ENCODE peak calls at places on chromosomes 13 and 19, in nine cellular contexts. B is thoracic aorta; Q is ascending aorta; K is mesenchymal stem cell; J is Panc1; C is heart right ventricle; S is CD8-positive, alpha-beta memory T cell; W is transverse colon; R is GM23338. L is an unnamed sample. For H3K4me1, the result is how much of the 10 kb centered on the place peaks cover.

GRCh38 chr13:41568143-41568989 is 111.0 kb downstream of the RGCC start:
- DNase-seq in B (no peak), Q (no peak), K (no peak), J (no peak), C (no peak), S (no peak), W (no peak), R (peak), L (no peak)

GRCh38 chr19:35040826-35041547 is 534 bp upstream of the HPN start:
- DNase-seq in B (peak), Q (peak), K (peak), J (no peak), C (peak), S (no peak), W (peak), R (peak), L (no peak)

GRCh38 chr19:15108145-15108844 is 1.1 kb downstream of the SYDE1 start:
- DNase-seq in B (no peak), Q (no peak), K (peak), J (no peak), C (no peak), S (no peak), W (no peak), R (peak), L (no peak)

GRCh38 chr19:58332697-58333096 is 5.9 kb downstream of the ZSCAN22 start:
- DNase-seq in B (no peak), Q (no peak), K (no peak), J (no peak), C (no peak), S (no peak), W (no peak), R (no peak), L (no peak)

GRCh38 chr13:65907656-65908441 is 1322.3 kb downstream of the PCDH9 start:
- DNase-seq in B (no peak), Q (no peak), K (peak), J (no peak), C (no peak), S (no peak), W (no peak), R (no peak), L (no peak)

GRCh38 chr19:11020982-11021759 is 60.3 kb downstream of the SMARCA4 start:
- DNase-seq in B (no peak), Q (no peak), K (no peak), J (no peak), C (no peak), S (no peak), W (no peak), R (no peak), L (no peak)

GRCh38 chr13:22736084-22736767 is 444.6 kb upstream of the SGCG start:
- DNase-seq in B (no peak), Q (no peak), K (no peak), J (no peak), C (no peak), S (no peak), W (no peak), R (no peak), L (no peak)

GRCh38 chr19:7159105-7159933 is 89.8 kb downstream of the ZNF557 start:
- DNase-seq in B (peak), Q (peak), K (peak), J (peak), C (peak), S (no peak), W (peak), R (no peak), L (no peak)

GRCh38 chr19:13849991-13850909 is 26.7 kb upstream of the NANOS3 start:
- DNase-seq in B (no peak), Q (peak), K (peak), J (no peak), C (peak), S (peak), W (peak), R (peak), L (no peak)

GRCh38 chr19:18484992-18485391 is 36.9 kb downstream of the ELL start:
- DNase-seq in B (no peak), Q (no peak), K (no peak), J (no peak), C (no peak), S (no peak), W (no peak), R (no peak), L (no peak)

DNA sequence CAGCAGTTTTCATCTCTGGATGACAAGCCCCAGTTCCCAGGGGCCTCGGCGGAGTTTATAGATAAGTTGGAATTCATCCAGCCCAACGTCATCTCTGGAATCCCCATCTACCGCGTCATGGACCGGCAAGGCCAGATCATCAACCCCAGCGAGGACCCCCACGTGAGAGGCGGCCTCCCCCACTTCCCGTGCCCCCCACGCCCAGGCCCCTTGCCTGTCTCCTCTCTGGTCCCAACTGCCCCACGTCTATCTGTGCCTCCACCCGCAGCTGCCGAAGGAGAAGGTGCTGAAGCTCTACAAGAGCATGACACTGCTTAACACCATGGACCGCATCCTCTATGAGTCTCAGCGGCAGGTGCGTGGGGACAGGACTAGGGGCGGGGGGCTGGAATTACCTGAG is 13.0 kb downstream of the BCKDHA start:
- DNase-seq in B (no peak), Q (no peak), K (no peak), J (no peak), C (no peak), S (no peak), W (no peak), R (no peak), L (no peak)
- H3K4me1 ChIP-seq in B (under half), Q (under half), K (under half), J (under half), C (half or more), S (under half), W (under half), R (under half), L (under half)

GRCh38 chr19:27922970-27923369 is 1290.0 kb downstream of the UQCRFS1 start:
- DNase-seq in B (no peak), Q (no peak), K (no peak), J (no peak), C (no peak), S (no peak), W (no peak), R (peak), L (no peak)

GRCh38 chr19:27920774-27921173 is 1292.2 kb downstream of the UQCRFS1 start:
- DNase-seq in B (no peak), Q (no peak), K (no peak), J (no peak), C (no peak), S (no peak), W (no peak), R (no peak), L (no peak)

DNA sequence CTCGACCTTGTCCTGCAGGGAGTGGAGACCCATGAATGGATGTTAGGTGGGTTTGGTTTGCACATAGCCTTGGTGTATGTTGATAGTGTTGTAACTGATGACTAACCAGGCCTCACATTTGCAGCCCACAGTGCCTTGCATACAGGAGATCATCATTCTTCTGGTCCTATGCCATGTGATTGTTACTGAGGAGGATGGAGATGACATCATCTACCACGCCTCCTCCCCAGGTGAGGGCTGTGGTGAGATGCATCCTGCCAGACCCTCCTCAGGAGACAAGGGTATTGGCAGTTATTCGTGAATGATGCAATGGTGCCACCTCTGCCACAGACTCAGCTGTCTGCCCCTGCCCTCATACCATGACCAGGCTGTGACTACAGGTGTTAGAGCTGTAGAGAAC is 1294.1 kb downstream of the UQCRFS1 start:
- DNase-seq in B (no peak), Q (no peak), K (no peak), J (no peak), C (no peak), S (no peak), W (no peak), R (no peak), L (no peak)
- H3K4me1 ChIP-seq in B (under half), Q (under half), K (under half), J (under half), C (under half), S (under half), W (under half), R (under half), L (under half)

GRCh38 chr19:43563816-43564215 is 11.5 kb downstream of the XRCC1 start:
- DNase-seq in B (no peak), Q (no peak), K (no peak), J (no peak), C (no peak), S (no peak), W (no peak), R (no peak), L (no peak)

GRCh38 chr19:43562211-43562697 is 13.1 kb downstream of the XRCC1 start:
- DNase-seq in B (no peak), Q (no peak), K (no peak), J (no peak), C (no peak), S (no peak), W (no peak), R (no peak), L (no peak)

GRCh38 chr19:43561144-43561970 is 14.0 kb downstream of the XRCC1 start:
- DNase-seq in B (no peak), Q (no peak), K (no peak), J (no peak), C (no peak), S (no peak), W (no peak), R (no peak), L (no peak)

GRCh38 chr19:43562698-43563241 is 12.6 kb downstream of the XRCC1 start:
- DNase-seq in B (peak), Q (peak), K (peak), J (peak), C (peak), S (peak), W (peak), R (no peak), L (no peak)

GRCh38 chr19:43564800-43565199 is 10.5 kb downstream of the XRCC1 start:
- DNase-seq in B (no peak), Q (no peak), K (no peak), J (no peak), C (no peak), S (no peak), W (no peak), R (no peak), L (no peak)
- H3K4me1 ChIP-seq in B (under half), Q (under half), K (under half), J (under half), C (under half), S (under half), W (under half), R (under half), L (under half)

DNA sequence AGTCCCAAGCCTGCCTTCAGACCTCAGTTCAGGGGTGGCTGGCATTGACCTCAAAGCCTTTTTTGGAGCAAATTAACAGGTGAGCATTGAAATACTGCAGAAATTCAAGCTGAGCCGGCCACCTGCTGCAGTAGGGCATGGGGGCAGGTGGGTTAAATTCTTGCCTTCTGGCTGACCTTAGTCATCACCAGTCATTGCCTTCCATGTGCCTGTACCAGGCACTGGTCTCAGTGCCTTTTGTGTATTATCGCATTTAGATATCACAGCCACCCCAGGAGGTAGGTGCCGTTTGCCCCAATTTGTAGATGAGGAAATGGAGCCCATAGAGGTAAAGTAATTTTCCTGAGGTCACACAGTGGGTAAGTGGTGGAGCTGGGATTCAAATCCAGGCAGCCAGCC is 7.2 kb downstream of the PPP1R37 start:
- DNase-seq in B (no peak), Q (no peak), K (no peak), J (no peak), C (no peak), S (no peak), W (no peak), R (no peak), L (no peak)
- H3K4me1 ChIP-seq in B (under half), Q (under half), K (half or more), J (under half), C (half or more), S (half or more), W (under half), R (under half), L (under half)

GRCh38 chr13:110518571-110518970 is 43.0 kb downstream of the RAB20 start:
- DNase-seq in B (no peak), Q (no peak), K (no peak), J (no peak), C (no peak), S (no peak), W (peak), R (no peak), L (no peak)
- H3K4me1 ChIP-seq in B (under half), Q (under half), K (under half), J (under half), C (under half), S (under half), W (under half), R (under half), L (under half)

DNA sequence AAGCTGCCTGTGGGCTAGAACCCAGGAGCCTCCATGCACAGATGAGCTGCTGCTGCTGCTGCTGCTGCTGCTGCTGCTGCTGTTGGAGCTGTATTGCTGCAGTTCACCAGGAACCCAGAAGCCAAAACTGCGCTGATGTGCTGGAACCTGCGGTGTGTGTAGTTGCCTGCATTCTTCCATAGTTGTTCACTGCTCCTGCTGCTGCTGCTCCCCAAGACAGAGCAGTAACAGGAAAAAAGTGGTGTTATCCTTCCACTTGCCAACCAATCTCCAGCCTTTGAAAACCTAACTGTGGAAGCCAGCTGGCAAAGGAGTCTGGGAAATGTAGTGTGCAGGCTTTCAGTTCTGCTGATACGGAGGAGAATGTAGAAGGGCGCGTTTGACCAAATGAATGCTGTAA is 37.9 kb downstream of the ARHGAP35 start:
- DNase-seq in B (no peak), Q (peak), K (peak), J (no peak), C (no peak), S (no peak), W (no peak), R (peak), L (no peak)
- H3K4me1 ChIP-seq in B (under half), Q (under half), K (under half), J (under half), C (under half), S (under half), W (under half), R (under half), L (half or more)

DNA sequence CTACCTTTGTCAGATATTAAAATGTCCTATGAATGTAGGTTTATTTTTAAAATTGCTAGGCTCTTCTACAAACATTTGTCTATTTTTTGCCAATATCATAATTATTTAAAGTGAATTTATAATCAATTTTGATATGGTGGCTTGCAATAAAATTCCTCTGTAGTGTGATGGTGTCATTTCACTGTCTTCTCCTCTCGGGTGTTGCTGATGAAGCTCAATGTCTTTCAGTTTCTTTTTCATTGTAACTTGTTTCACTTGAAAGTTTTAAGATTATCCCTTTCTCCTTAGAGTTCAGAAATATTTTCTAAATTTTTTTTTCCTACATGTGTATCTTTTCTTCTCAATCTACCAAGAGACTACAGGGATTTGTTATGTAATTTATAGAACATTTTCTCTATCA is 267.1 kb upstream of the EDNRB start:
- DNase-seq in B (no peak), Q (no peak), K (no peak), J (no peak), C (no peak), S (no peak), W (no peak), R (no peak), L (no peak)
- H3K4me1 ChIP-seq in B (under half), Q (under half), K (under half), J (under half), C (under half), S (under half), W (under half), R (under half), L (under half)

GRCh38 chr13:39692650-39693438 is 37.4 kb downstream of the COG6 start:
- DNase-seq in B (no peak), Q (no peak), K (peak), J (no peak), C (no peak), S (no peak), W (no peak), R (no peak), L (no peak)

GRCh38 chr13:39684531-39685137 is 29.2 kb downstream of the COG6 start:
- DNase-seq in B (no peak), Q (no peak), K (peak), J (no peak), C (no peak), S (no peak), W (no peak), R (peak), L (peak)

GRCh38 chr13:39688278-39688677 is 32.8 kb downstream of the COG6 start:
- DNase-seq in B (no peak), Q (no peak), K (no peak), J (no peak), C (no peak), S (no peak), W (no peak), R (no peak), L (no peak)

GRCh38 chr13:39685652-39686051 is 30.2 kb downstream of the COG6 start:
- DNase-seq in B (no peak), Q (no peak), K (no peak), J (no peak), C (no peak), S (no peak), W (no peak), R (no peak), L (no peak)

DNA sequence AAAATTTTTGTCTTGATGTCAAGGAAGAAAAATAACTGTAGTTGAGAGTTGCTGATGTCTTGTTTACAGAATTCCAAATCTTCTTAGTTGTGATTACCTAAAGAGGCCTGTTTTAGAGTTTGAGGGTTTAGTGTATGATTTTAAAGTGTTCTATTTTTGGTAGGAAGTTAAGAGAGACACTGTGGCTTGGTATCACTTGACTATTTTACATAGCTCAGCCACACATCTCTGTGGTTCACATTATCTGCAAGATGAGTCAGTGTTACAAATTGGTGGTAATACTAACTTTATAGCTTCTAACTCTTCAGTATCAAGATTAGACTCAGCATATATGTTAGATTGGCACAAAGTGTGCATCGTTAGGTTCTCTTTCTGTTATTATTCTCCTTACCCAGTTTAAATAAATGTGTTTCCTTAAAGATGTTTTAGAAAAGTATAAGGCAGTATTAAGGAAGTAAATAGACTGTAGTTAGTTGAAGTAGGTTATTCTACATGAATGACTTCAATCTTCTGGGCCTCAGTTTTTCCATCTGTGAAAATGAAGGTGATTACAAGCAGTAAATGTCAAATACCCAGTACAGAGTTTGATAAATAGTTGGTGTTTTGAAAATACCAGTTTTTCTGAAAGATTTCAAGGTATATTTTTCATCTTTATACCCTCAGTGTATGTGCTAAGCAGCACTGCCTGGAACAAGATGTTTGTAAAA is 33.4 kb downstream of the COG6 start:
- DNase-seq in B (no peak), Q (no peak), K (peak), J (no peak), C (no peak), S (no peak), W (no peak), R (no peak), L (no peak)
- H3K4me1 ChIP-seq in B (under half), Q (under half), K (under half), J (under half), C (under half), S (under half), W (under half), R (under half), L (under half)

GRCh38 chr13:93244141-93244917 is 17.7 kb downstream of the GPC6 start:
- DNase-seq in B (no peak), Q (peak), K (peak), J (no peak), C (no peak), S (no peak), W (no peak), R (no peak), L (no peak)
- H3K4me1 ChIP-seq in B (under half), Q (under half), K (under half), J (under half), C (under half), S (under half), W (under half), R (under half), L (under half)

DNA sequence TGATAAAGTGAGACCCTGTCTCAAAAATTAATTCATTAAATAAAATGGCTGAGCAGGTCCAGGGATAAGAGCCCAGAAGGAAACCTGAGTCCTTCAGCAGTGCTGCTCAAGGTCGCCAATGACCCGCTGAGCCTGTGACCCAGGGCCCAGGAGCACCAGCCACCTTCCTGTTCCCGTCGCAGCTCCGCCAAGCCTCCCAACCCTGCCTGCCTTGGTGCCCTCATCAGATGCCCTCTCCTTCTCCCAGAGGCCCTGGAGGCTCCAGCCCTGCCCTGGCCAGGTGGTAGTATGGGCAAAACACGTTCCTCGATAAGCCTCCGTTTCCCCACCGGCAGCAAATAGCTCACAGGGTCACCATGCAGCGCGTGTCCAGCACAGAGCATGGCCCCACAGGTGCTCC is 2.6 kb downstream of the REXO1 start:
- DNase-seq in B (no peak), Q (no peak), K (no peak), J (no peak), C (no peak), S (no peak), W (no peak), R (no peak), L (no peak)
- H3K4me1 ChIP-seq in B (under half), Q (under half), K (under half), J (under half), C (half or more), S (half or more), W (under half), R (under half), L (under half)

L was measured in HCT116.